ENCODE peak calls at places on chromosomes 1 and 21, in nine cellular contexts. S is AG20443; R is activated CD4-positive, alpha-beta T cell treated with anti-CD3 and anti-CD28 coated beads for 36 hours; F is occipital lobe; W is Ammon's horn; Z is ecto neural progenitor cell; C is tibial nerve; P is nephron progenitor cell; H is brain microvascular endothelial cell. B is an unnamed sample.

GRCh38 chr21:17495680-17496079 is 17.2 kb upstream of the CXADR start:
- DNase-seq in S (no peak), F (no peak), C (no peak), W (peak; percentile 29), R (no peak), Z (no peak), H (no peak), P (no peak), B (no peak)

GRCh38 chr21:41390043-41390639 is 28.3 kb downstream of the MX2 start:
- DNase-seq in H (no peak), W (no peak), R (no peak), C (no peak), P (no peak), S (no peak), F (no peak), Z (no peak), B (no peak)

GRCh38 chr1:165707984-165708706 is 9.8 kb upstream of the ALDH9A1 start:
- DNase-seq in P (no peak), S (no peak), R (no peak), F (no peak), C (no peak), W (no peak), Z (no peak), H (no peak), B (no peak)

GRCh38 chr1:94926915-94927404 is at the start of gene CNN3:
- DNase-seq in W (peak; percentile 95), P (peak; percentile 93), S (peak; percentile 96), R (peak; percentile 80), H (peak; percentile 86), F (peak; percentile 85), Z (peak; percentile 97), C (peak; percentile 84), B (peak; percentile 26)

GRCh38 chr1:180428782-180429695 is 73.3 kb downstream of the ACBD6 start:
- DNase-seq in F (no peak), Z (no peak), P (no peak), C (no peak), S (no peak), W (no peak), H (no peak), R (no peak), B (no peak)

GRCh38 chr1:145961425-145962156 is 2.8 kb downstream of the ANKRD34A start:
- DNase-seq in F (peak; percentile 64), H (no peak), S (peak; percentile 36), Z (peak; percentile 53), C (no peak), R (peak; percentile 83), P (peak; percentile 39), W (peak; percentile 75), B (peak; percentile 39)

GRCh38 chr1:20183035-20183434 is 2.9 kb upstream of the UBXN10 start:
- DNase-seq in H (no peak), F (no peak), P (no peak), C (no peak), W (no peak), S (no peak), Z (no peak), R (no peak), B (no peak)

GRCh38 chr1:188706742-188707141 is 1770.9 kb downstream of the BRINP3 start:
- DNase-seq in S (no peak), P (no peak), C (no peak), W (no peak), F (no peak), H (peak; percentile 55), R (no peak), Z (no peak), B (no peak)

GRCh38 chr21:34960672-34961071 is 88.4 kb downstream of the RUNX1 start:
- DNase-seq in C (no peak), H (no peak), S (no peak), Z (no peak), F (no peak), W (no peak), P (no peak), R (no peak), B (no peak)

GRCh38 chr1:106266786-106267185 is 789.7 kb upstream of the PRMT6 start:
- DNase-seq in F (no peak), C (no peak), S (no peak), R (no peak), H (no peak), Z (no peak), W (no peak), P (no peak), B (no peak)

GRCh38 chr21:16071761-16072160 is 342.0 kb downstream of the USP25 start:
- DNase-seq in C (no peak), R (no peak), Z (no peak), F (no peak), H (no peak), S (no peak), W (no peak), P (no peak), B (no peak)

GRCh38 chr1:234533034-234533571 is 54.1 kb upstream of the TARBP1 start:
- DNase-seq in R (no peak), W (peak; percentile 69), Z (no peak), H (peak; percentile 87), S (peak; percentile 78), P (no peak), F (no peak), C (peak; percentile 51), B (no peak)

GRCh38 chr1:25021586-25022215 is 91.6 kb upstream of the RUNX3 start:
- DNase-seq in F (no peak), R (no peak), P (no peak), C (no peak), Z (no peak), S (no peak), W (no peak), H (no peak), B (no peak)

GRCh38 chr1:178282949-178283367 is 189.1 kb downstream of the RASAL2 start:
- DNase-seq in S (peak; percentile 53), H (no peak), P (no peak), W (peak; percentile 25), Z (no peak), F (no peak), R (no peak), C (no peak), B (no peak)

GRCh38 chr1:60162941-60163340 is 89.4 kb upstream of the C1orf87 start:
- DNase-seq in H (no peak), F (no peak), P (no peak), C (no peak), W (no peak), Z (no peak), S (no peak), R (no peak), B (no peak)

GRCh38 chr21:44485254-44485793 is 30.0 kb downstream of the LRRC3 start:
- DNase-seq in H (no peak), Z (peak; percentile 83), R (peak; percentile 51), F (no peak), C (no peak), S (no peak), P (peak; percentile 57), W (no peak), B (peak; percentile 22)

GRCh38 chr1:19704247-19705113 is 39.8 kb downstream of the HTR6 start:
- DNase-seq in C (peak; percentile 50), W (peak; percentile 87), F (peak; percentile 48), R (peak; percentile 77), Z (peak; percentile 85), P (peak; percentile 90), H (peak; percentile 74), S (peak; percentile 95), B (peak; percentile 26)

GRCh38 chr1:189939967-189940366 is 537.7 kb downstream of the BRINP3 start:
- DNase-seq in P (no peak), S (no peak), F (no peak), C (no peak), R (no peak), Z (no peak), H (no peak), W (no peak), B (no peak)

GRCh38 chr1:181166377-181167196 is 78.1 kb downstream of the IER5 start:
- DNase-seq in R (peak; percentile 84), P (peak; percentile 75), H (peak; percentile 73), C (peak; percentile 46), F (peak; percentile 22), Z (peak; percentile 66), W (peak; percentile 88), S (peak; percentile 87), B (peak; percentile 54)

GRCh38 chr1:150696995-150697927 is at the start of gene GOLPH3L:
- DNase-seq in F (peak; percentile 98), C (peak; percentile 81), S (peak; percentile 95), R (peak; percentile 93), W (peak; percentile 98), Z (peak; percentile 95), H (peak; percentile 99), P (peak; percentile 83), B (peak; percentile 54)

GRCh38 chr1:26696191-26696644 is 403 bp downstream of the ARID1A start:
- DNase-seq in R (no peak), Z (no peak), P (peak; percentile 49), C (no peak), S (peak; percentile 56), F (peak; percentile 30), W (no peak), H (no peak), B (no peak)

GRCh38 chr21:46561448-46562095 is 43.3 kb downstream of the S100B start:
- DNase-seq in C (no peak), F (no peak), R (no peak), W (no peak), H (no peak), S (no peak), P (no peak), Z (no peak), B (no peak)

GRCh38 chr1:45266151-45266801 is 59.9 kb upstream of the ZSWIM5 start:
- DNase-seq in R (no peak), Z (no peak), S (peak; percentile 18), F (no peak), C (peak; percentile 20), P (no peak), H (peak; percentile 97), W (no peak), B (no peak)